ENCODE peak calls at places on chromosomes 4 and X, in four cellular contexts. E, O, U and F are unnamed samples.

GRCh38 chr4:78644744-78645330 is 93.3 kb downstream of the ANXA3 start:
- DNase-seq in E (peak; percentile 21), O (no peak), U (peak; percentile 24), F (peak; percentile 68)

GRCh38 chr4:158827475-158828085 is 58.8 kb downstream of the FNIP2 start:
- DNase-seq in E (no peak), O (no peak), U (no peak), F (no peak)

GRCh38 chr4:121736735-121737351 is 28.1 kb downstream of the SMIM43 start:
- DNase-seq in E (peak; percentile 18), O (peak; percentile 11), U (no peak), F (peak; percentile 35)

GRCh38 chr4:152454398-152455011 is 81.4 kb downstream of the FBXW7 start:
- DNase-seq in E (no peak), O (no peak), U (no peak), F (peak; percentile 16)

GRCh38 chrX:38675856-38676255 is 114.5 kb downstream of the TSPAN7 start:
- DNase-seq in E (no peak), O (no peak), U (no peak), F (no peak)

GRCh38 chr4:148447672-148448071 is 5.5 kb upstream of the NR3C2 start:
- DNase-seq in E (peak; percentile 19), O (no peak), U (no peak), F (no peak)

GRCh38 chr4:76809594-76810305 is 88.2 kb downstream of the SOWAHB start:
- DNase-seq in E (no peak), O (no peak), U (no peak), F (no peak)

GRCh38 chrX:125205084-125205917 is 114.4 kb upstream of the TEX13C start:
- DNase-seq in E (no peak), O (peak; percentile 71), U (peak; percentile 34), F (no peak)

GRCh38 chrX:108453841-108454240 is 14.2 kb downstream of the COL4A5 start:
- DNase-seq in E (no peak), O (no peak), U (no peak), F (no peak)

GRCh38 chrX:118420462-118420861 is 74.6 kb downstream of the WDR44 start:
- DNase-seq in E (no peak), O (no peak), U (no peak), F (peak; percentile 26)

GRCh38 chr4:6520978-6521377 is 48.6 kb upstream of the PPP2R2C start:
- DNase-seq in E (no peak), O (no peak), U (no peak), F (no peak)

GRCh38 chr4:151099226-151099975 is at the start of gene RPS3A:
- DNase-seq in E (peak; percentile 94), O (peak; percentile 96), U (peak; percentile 96), F (peak; percentile 97)

GRCh38 chr4:31518796-31519250 is 798.7 kb downstream of the PCDH7 start:
- DNase-seq in E (no peak), O (no peak), U (no peak), F (no peak)

GRCh38 chr4:23967281-23967680 is 77.4 kb upstream of the PPARGC1A start:
- DNase-seq in E (no peak), O (no peak), U (no peak), F (no peak)

GRCh38 chr4:123640271-123640670 is 243.7 kb downstream of the SPRY1 start:
- DNase-seq in E (no peak), O (no peak), U (no peak), F (peak; percentile 20)

GRCh38 chrX:13373027-13373806 is 53.4 kb upstream of the ATXN3L start:
- DNase-seq in E (no peak), O (no peak), U (no peak), F (no peak)

GRCh38 chr4:141587897-141588296 is 48.5 kb upstream of the IL15 start:
- DNase-seq in E (no peak), O (no peak), U (no peak), F (no peak)

GRCh38 chr4:3269105-3269927 is 20.4 kb downstream of the MSANTD1 start:
- DNase-seq in E (no peak), O (no peak), U (no peak), F (no peak)

GRCh38 chr4:11748169-11748872 is 319.6 kb upstream of the HS3ST1 start:
- DNase-seq in E (peak; percentile 28), O (no peak), U (no peak), F (no peak)

GRCh38 chr4:173346074-173346473 is 11.9 kb upstream of the HMGB2 start:
- DNase-seq in E (no peak), O (no peak), U (no peak), F (no peak)

GRCh38 chrX:12548341-12548740 is 242.9 kb upstream of the PRPS2 start:
- DNase-seq in E (no peak), O (no peak), U (no peak), F (no peak)

GRCh38 chrX:153763989-153764755 is at the start of gene PLXNB3:
- DNase-seq in E (peak; percentile 64), O (peak; percentile 86), U (peak; percentile 77), F (peak; percentile 61)

GRCh38 chr4:15336410-15337184 is 91.2 kb upstream of the C1QTNF7 start:
- DNase-seq in E (no peak), O (no peak), U (no peak), F (no peak)

GRCh38 chr4:41982716-41983115 is 1.2 kb downstream of the DCAF4L1 start:
- DNase-seq in E (no peak), O (no peak), U (no peak), F (no peak)

GRCh38 chr4:46506876-46507275 is 116.9 kb upstream of the GABRA2 start:
- DNase-seq in E (no peak), O (no peak), U (no peak), F (no peak)

GRCh38 chrX:79094075-79094832 is 50.2 kb upstream of the GPR174 start:
- DNase-seq in E (no peak), O (no peak), U (no peak), F (no peak)

DNA sequence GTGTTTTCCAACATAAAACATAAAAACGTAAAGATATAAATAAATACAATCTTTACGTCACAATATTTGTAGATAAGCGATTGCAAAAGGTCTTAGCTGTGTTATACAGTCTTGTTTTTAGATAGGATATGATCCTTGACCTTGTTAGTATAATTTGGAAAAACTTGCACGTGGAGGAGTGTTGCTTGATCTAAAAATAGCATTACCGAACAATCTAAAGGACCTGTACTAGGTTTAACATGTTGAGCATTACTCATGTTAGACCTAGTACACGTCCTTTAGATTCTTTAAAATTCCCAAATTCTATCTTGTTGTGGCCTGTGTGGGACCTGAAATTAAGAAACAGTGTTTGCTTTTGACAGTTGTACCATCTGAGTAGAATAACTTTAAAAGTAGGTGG is 1.7 kb downstream of the METAP1 start:
- DNase-seq in E (no peak), O (no peak), U (no peak), F (no peak)
- H3K27ac ChIP-seq in E (no peak overlapping the region), O (no peak overlapping the region), U (peak overlapping the region; percentile 95), F (no peak overlapping the region)

DNA sequence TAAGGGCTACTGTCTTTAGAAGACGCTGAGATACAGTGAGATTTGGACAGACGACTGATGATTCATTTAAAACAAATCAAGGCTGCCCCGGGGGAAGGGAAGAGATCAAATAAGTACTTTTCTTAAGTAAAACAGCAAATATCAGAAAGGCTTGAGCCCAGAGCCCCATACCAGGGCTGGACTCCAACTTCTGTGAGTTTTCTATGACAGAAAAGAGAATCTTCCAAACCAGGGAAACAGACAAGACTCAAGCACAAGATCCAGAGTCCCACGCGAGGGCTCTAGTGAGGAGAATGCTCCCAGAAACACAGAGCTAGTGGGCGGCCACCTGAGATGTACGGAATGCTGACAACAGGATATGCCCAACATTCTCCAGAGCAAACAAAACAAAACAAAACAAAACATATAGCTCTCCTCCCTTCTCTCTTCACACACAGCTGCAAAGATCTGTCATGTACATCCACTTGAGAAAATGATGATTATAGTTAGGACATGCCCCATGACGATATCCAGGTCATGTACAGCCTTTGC is 13.1 kb downstream of the ACSL1 start:
- DNase-seq in E (no peak), O (no peak), U (no peak), F (no peak)
- H3K4me3 ChIP-seq in E (no peak overlapping the region), O (no peak overlapping the region), U (no peak overlapping the region), F (no peak overlapping the region)

GRCh38 chrX:139881130-139881529 is 51.7 kb downstream of the ATP11C start:
- DNase-seq in E (no peak), O (no peak), U (no peak), F (no peak)

GRCh38 chrX:139882299-139882698 is 50.6 kb downstream of the ATP11C start:
- DNase-seq in E (no peak), O (no peak), U (no peak), F (no peak)

GRCh38 chrX:139877710-139878414 is 55.0 kb downstream of the ATP11C start:
- DNase-seq in E (no peak), O (no peak), U (no peak), F (no peak)

GRCh38 chrX:139883984-139884383 is 48.9 kb downstream of the ATP11C start:
- DNase-seq in E (no peak), O (no peak), U (no peak), F (no peak)

DNA sequence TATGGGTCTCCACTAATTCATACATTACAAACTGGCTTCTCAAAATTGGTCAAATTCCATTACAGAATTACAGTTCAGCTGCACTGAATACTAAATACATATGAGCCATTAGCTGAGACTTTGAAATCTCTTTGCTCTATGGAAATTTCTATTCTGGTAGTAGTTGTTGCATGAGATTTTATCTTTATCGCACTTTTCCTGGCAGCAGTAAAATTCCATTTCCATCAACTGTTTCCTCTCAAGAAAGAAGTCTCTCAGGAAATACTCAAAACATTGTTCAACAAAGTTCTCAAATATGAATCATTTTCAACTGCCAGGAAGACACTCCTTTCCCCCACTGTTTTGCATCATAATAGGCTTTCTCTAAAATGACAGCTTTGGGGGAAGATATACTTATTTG is 51.3 kb downstream of the ATP11C start:
- DNase-seq in E (no peak), O (no peak), U (no peak), F (no peak)
- H3K27ac ChIP-seq in E (no peak overlapping the region), O (no peak overlapping the region), U (peak overlapping the region; percentile 58), F (no peak overlapping the region)

GRCh38 chrX:2710496-2710895 is 19.4 kb downstream of the CD99 start:
- DNase-seq in E (no peak), O (no peak), U (no peak), F (no peak)

GRCh38 chrX:2708601-2709200 is 17.6 kb downstream of the CD99 start:
- DNase-seq in E (no peak), O (no peak), U (no peak), F (no peak)

GRCh38 chrX:2711441-2711840 is 20.3 kb downstream of the CD99 start:
- DNase-seq in E (no peak), O (no peak), U (no peak), F (no peak)

GRCh38 chrX:2708016-2708415 is 16.9 kb downstream of the CD99 start:
- DNase-seq in E (no peak), O (no peak), U (no peak), F (no peak)

DNA sequence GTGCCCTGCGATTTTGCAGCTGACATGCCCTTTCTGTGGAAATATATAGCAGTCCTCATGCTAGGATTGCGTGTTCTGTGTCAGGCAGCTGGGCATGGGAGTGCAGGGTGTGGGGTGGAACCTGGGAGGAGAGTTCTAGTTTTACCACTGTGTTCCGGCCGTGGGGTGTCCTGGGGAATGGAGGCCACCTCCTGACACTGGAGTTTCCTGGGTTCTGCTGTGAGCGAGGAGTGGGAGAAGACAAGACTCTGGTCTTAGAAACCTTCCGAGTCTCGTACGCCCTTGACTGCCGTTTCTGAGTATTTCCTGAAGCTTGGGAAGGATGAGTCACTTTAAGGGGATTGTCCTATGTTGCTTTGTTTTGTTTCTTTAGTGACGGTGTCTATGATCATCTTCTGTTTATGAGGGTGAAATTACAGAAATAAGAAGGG is 19.0 kb downstream of the CD99 start:
- DNase-seq in E (no peak), O (no peak), U (no peak), F (no peak)
- H3K4me3 ChIP-seq in E (no peak overlapping the region), O (no peak overlapping the region), U (no peak overlapping the region), F (no peak overlapping the region)

GRCh38 chr4:48360966-48361470 is 19.7 kb downstream of the SLAIN2 start:
- DNase-seq in E (no peak), O (no peak), U (no peak), F (no peak)
- H3K27ac ChIP-seq in E (no peak overlapping the region), O (no peak overlapping the region), U (no peak overlapping the region), F (no peak overlapping the region)